ENCODE peak calls at places on chromosomes 12 and 14, in five cellular contexts. E is AG09309, W is upper lobe of right lung, Q is H9, C is MM.1S. H is an unnamed sample.

GRCh38 chr14:25943329-25943728 is 654.5 kb downstream of the NOVA1 start:
- DNase-seq in Q (no peak), C (no peak), W (no peak), E (no peak), H (no peak)

GRCh38 chr12:67290378-67290777 is 21.2 kb downstream of the CAND1 start:
- DNase-seq in E (no peak), Q (no peak), W (no peak), C (no peak), H (no peak)

GRCh38 chr12:14403711-14404164 is 38.3 kb downstream of the ATF7IP start:
- DNase-seq in W (no peak), C (peak; percentile 51), E (peak; percentile 53), Q (no peak), H (peak; percentile 69)

GRCh38 chr12:132190012-132190755 is 45.9 kb downstream of the NOC4L start:
- DNase-seq in W (peak; percentile 77), E (no peak), Q (peak; percentile 73), C (no peak), H (no peak)

GRCh38 chr12:2679068-2679815 is 115.5 kb upstream of the FKBP4 start:
- DNase-seq in E (no peak), C (no peak), W (no peak), Q (no peak), H (no peak)

GRCh38 chr12:131751335-131751734 is 40.4 kb downstream of the SFSWAP start:
- DNase-seq in W (no peak), Q (peak; percentile 25), C (no peak), E (no peak), H (no peak)

GRCh38 chr12:112924986-112925385 is 13.3 kb upstream of the OAS3 start:
- DNase-seq in E (no peak), W (no peak), C (no peak), Q (no peak), H (no peak)

GRCh38 chr14:61326847-61327246 is 5.5 kb downstream of the PRKCH start:
- DNase-seq in W (peak; percentile 82), E (no peak), Q (peak; percentile 58), C (no peak), H (peak; percentile 72)

GRCh38 chr12:34363050-34363673 is 340.9 kb downstream of the ALG10 start:
- DNase-seq in C (no peak), W (no peak), Q (no peak), E (no peak), H (no peak)

GRCh38 chr12:69843653-69844052 is 18.6 kb downstream of the MYRFL start:
- DNase-seq in Q (no peak), W (no peak), C (no peak), E (no peak), H (no peak)

GRCh38 chr12:14716848-14717444 is 20.5 kb upstream of the GUCY2C start:
- DNase-seq in W (no peak), E (peak; percentile 2), Q (peak; percentile 81), C (peak; percentile 36), H (peak; percentile 60)

GRCh38 chr12:91685917-91686316 is 459.7 kb downstream of the BTG1 start:
- DNase-seq in Q (no peak), C (no peak), W (no peak), E (peak; percentile 21), H (peak; percentile 53)

GRCh38 chr12:124754949-124755800 is 108.5 kb downstream of the SCARB1 start:
- DNase-seq in Q (peak; percentile 64), W (peak; percentile 95), C (peak; percentile 68), E (peak; percentile 73), H (peak; percentile 90)

GRCh38 chr14:31476131-31476917 is 11.5 kb downstream of the GPR33 start:
- DNase-seq in C (no peak), W (no peak), Q (no peak), E (no peak), H (no peak)

GRCh38 chr12:92827836-92828431 is 101.2 kb downstream of the EEA1 start:
- DNase-seq in E (no peak), W (no peak), C (peak; percentile 36), Q (no peak), H (peak; percentile 69)

GRCh38 chr12:115984607-115985006 is 292.9 kb downstream of the MED13L start:
- DNase-seq in E (no peak), Q (no peak), W (no peak), C (no peak), H (no peak)

GRCh38 chr14:36988989-36989388 is 183.4 kb downstream of the SLC25A21 start:
- DNase-seq in C (no peak), Q (no peak), E (no peak), W (no peak), H (no peak)

GRCh38 chr12:109503611-109504010 is 26.2 kb downstream of the UBE3B start:
- DNase-seq in E (no peak), Q (no peak), W (no peak), C (no peak), H (no peak)

GRCh38 chr12:18750087-18750486 is 12.2 kb downstream of the CAPZA3 start:
- DNase-seq in C (no peak), E (peak; percentile 31), Q (no peak), W (no peak), H (peak; percentile 16)

GRCh38 chr12:64739778-64740177 is 19.4 kb downstream of the GNS start:
- DNase-seq in W (no peak), E (no peak), C (no peak), Q (no peak), H (peak; percentile 26)

GRCh38 chr12:45655186-45655585 is 74.3 kb upstream of the ARID2 start:
- DNase-seq in C (no peak), W (no peak), Q (no peak), E (no peak), H (peak; percentile 62)

GRCh38 chr14:38197761-38198345 is 9.9 kb upstream of the SSTR1 start:
- DNase-seq in C (no peak), W (no peak), E (no peak), Q (no peak), H (no peak)

GRCh38 chr12:45217846-45218245 is 2.0 kb downstream of the ANO6 start:
- DNase-seq in E (no peak), Q (no peak), W (no peak), C (peak; percentile 30), H (no peak)

GRCh38 chr12:68270358-68270757 is 17.0 kb upstream of the IL22 start:
- DNase-seq in Q (no peak), E (no peak), W (no peak), C (no peak), H (no peak)

GRCh38 chr12:44240186-44240585 is 404.3 kb downstream of the TMEM117 start:
- DNase-seq in W (no peak), E (no peak), Q (no peak), C (no peak), H (no peak)

GRCh38 chr12:128137140-128137539 is 129.8 kb upstream of the TMEM132C start:
- DNase-seq in Q (no peak), C (peak; percentile 10), E (no peak), W (no peak), H (no peak)

GRCh38 chr14:80445605-80446004 is 234.3 kb upstream of the DIO2 start:
- DNase-seq in Q (no peak), W (no peak), C (no peak), E (no peak), H (no peak)

GRCh38 chr12:8501720-8502119 is 11.6 kb upstream of the CLEC4D start:
- DNase-seq in C (no peak), Q (no peak), E (no peak), W (no peak), H (no peak)

GRCh38 chr12:8504351-8504750 is 9.0 kb upstream of the CLEC4D start:
- DNase-seq in E (no peak), Q (no peak), W (no peak), C (no peak), H (no peak)

GRCh38 chr12:8499616-8500015 is 13.7 kb upstream of the CLEC4D start:
- DNase-seq in W (no peak), Q (no peak), C (no peak), E (no peak), H (no peak)
- TF ChIP-seq CTCF in W (peak; percentile 21), Q (peak; percentile 70), C (peak; percentile 23), E (no peak), H (no peak)

DNA sequence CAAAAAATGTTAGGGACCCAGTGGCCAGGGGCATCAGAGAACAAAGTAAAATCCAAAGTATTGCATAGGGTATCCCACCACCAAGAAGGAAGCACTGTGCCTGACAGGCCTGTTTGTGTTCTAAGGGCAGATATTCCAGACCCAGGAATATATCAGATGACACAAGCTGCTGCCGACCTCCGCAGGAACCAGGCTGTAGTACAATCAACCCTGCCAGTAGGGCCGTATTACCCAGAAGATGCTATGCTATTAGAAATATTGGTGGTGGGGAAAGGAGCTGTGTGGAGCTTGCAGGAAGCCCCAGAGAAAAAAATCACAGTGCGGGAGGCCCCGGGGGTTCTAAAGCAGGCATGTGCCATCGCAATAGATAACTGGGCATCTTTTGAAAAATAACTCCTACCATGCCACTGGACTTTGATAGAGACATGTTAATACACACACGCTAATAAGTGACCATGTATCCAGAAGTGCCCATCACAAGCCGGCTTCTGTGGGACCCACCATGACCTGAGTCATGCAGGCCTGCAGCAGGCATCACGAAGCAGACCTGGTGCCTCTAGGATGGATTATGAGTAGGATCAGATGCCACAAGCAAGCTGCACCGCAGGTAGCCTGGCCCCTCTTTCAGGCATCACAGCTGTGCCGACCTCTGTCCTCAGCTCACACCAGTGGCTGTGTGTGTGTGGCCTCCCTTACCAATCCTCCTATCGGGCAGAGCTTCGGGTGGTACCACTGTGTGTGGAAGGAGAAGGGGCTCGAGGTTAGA is 242.7 kb downstream of the BCL11B start:
- DNase-seq in Q (no peak), E (no peak), C (no peak), W (no peak), H (no peak)
- TF ChIP-seq CTCF in Q (peak; percentile 36), E (no peak), C (no peak), W (no peak), H (no peak)

GRCh38 chr14:52304248-52304904 is 9.7 kb upstream of the PTGER2 start:
- DNase-seq in Q (no peak), C (no peak), E (no peak), W (no peak), H (no peak)

GRCh38 chr14:52305014-52305413 is 9.1 kb upstream of the PTGER2 start:
- DNase-seq in Q (no peak), E (no peak), W (no peak), C (no peak), H (no peak)

GRCh38 chr14:52298795-52299194 is 15.3 kb upstream of the PTGER2 start:
- DNase-seq in C (no peak), E (no peak), W (no peak), Q (no peak), H (no peak)

GRCh38 chr14:52296378-52296777 is 17.7 kb upstream of the PTGER2 start:
- DNase-seq in W (no peak), C (no peak), E (no peak), Q (no peak), H (no peak)

DNA sequence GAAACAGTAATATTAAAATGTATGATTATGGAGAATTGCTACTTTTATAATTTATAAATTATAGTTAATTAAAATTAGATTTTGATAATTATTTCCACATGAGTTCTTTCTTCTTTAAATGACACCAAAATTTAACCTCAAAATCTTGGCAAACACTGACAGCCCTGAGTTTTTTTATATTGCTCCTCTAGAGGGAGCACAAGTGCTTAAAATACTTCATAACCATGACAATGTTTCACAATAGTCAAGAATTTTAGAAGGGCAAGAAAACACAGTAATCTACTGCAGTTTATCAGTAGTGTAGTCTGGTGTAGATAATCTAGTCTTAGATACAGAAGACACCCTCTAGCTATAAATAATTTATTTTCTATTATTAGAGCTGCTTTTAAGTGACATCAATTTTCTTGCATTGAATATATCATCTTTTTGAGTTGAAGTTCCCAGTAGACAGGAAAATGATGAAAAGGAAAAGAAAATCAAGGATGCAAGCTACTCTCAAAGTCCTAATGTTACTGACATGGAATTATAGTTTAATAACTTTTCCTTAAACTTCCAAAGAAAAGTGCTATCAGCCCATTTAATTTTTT is 14.3 kb upstream of the PTGER2 start:
- DNase-seq in C (peak; percentile 18), Q (no peak), W (no peak), E (peak; percentile 38), H (peak; percentile 60)
- TF ChIP-seq CTCF in C (peak; percentile 37), Q (peak; percentile 78), W (peak; percentile 83), E (peak; percentile 46), H (peak; percentile 61)

GRCh38 chr12:75549989-75550388 is 38.6 kb upstream of the KRR1 start:
- DNase-seq in Q (no peak), C (no peak), W (no peak), E (no peak), H (no peak)
- TF ChIP-seq CTCF in Q (no peak), C (no peak), W (no peak), E (no peak), H (no peak)